ENCODE peak calls at places on chromosomes 4 and X, in nine cellular contexts. D is hepatocyte; Z is neuronal stem cell; Y is spleen; T is upper lobe of right lung; C is HAP-1; M is CD8-positive, alpha-beta memory T cell; N is mesendoderm; L is aorta. A is an unnamed sample.
A peak's percentile ranks its signal among the peaks of the same experiment; 100 is the strongest.

GRCh38 chr4:115484479-115484878 is 371.1 kb upstream of the NDST4 start:
- DNase-seq in D (no peak), Z (no peak), Y (no peak), T (no peak), C (no peak), M (no peak), N (no peak), L (no peak), A (no peak)

GRCh38 chr4:180380733-180381132 is 1862.5 kb upstream of the TENM3 start:
- DNase-seq in D (no peak), Z (no peak), Y (no peak), T (no peak), C (no peak), M (no peak), N (no peak), L (no peak), A (peak; percentile 52)

GRCh38 chrX:15854080-15854655 is 445 bp downstream of the AP1S2 start:
- DNase-seq in D (peak; percentile 79), Z (peak; percentile 51), Y (peak; percentile 94), T (peak; percentile 78), C (peak; percentile 75), M (peak; percentile 59), N (peak; percentile 51), L (peak; percentile 75), A (no peak)

GRCh38 chrX:48648299-48648698 is 35.3 kb upstream of the WAS start:
- DNase-seq in D (peak; percentile 37), Z (no peak), Y (peak; percentile 73), T (no peak), C (peak; percentile 33), M (peak; percentile 37), N (peak; percentile 37), L (no peak), A (peak; percentile 10)

GRCh38 chr4:161762796-161763195 is 401.0 kb downstream of the FSTL5 start:
- DNase-seq in D (no peak), Z (no peak), Y (no peak), T (no peak), C (no peak), M (no peak), N (no peak), L (no peak), A (peak; percentile 32)

GRCh38 chr4:74625981-74626380 is 168.3 kb downstream of the BTC start:
- DNase-seq in D (no peak), Z (no peak), Y (no peak), T (no peak), C (no peak), M (no peak), N (no peak), L (no peak), A (no peak)

GRCh38 chr4:153005914-153006381 is 69.8 kb downstream of the FHDC1 start:
- DNase-seq in D (no peak), Z (no peak), Y (peak; percentile 77), T (peak; percentile 40), C (peak; percentile 12), M (no peak), N (no peak), L (no peak), A (no peak)

GRCh38 chr4:57119054-57119651 is 9.0 kb upstream of the IGFBP7 start:
- DNase-seq in D (peak; percentile 53), Z (no peak), Y (no peak), T (peak; percentile 55), C (no peak), M (no peak), N (no peak), L (peak; percentile 79), A (no peak)

GRCh38 chr4:188372856-188373255 is 233.6 kb downstream of the TRIML1 start:
- DNase-seq in D (peak; percentile 80), Z (no peak), Y (no peak), T (no peak), C (peak; percentile 14), M (no peak), N (peak; percentile 92), L (no peak), A (no peak)

GRCh38 chr4:140720387-140721087 is 35.6 kb downstream of the TBC1D9 start:
- DNase-seq in D (no peak), Z (no peak), Y (peak; percentile 71), T (no peak), C (no peak), M (no peak), N (no peak), L (no peak), A (no peak)
- H3K4me3 ChIP-seq in D (no peak overlapping the region), Z (no peak overlapping the region), Y (peak overlapping the region; percentile 19), T (peak overlapping the region; percentile 34), C (no peak overlapping the region), M (no peak overlapping the region), N (no peak overlapping the region), L (no peak overlapping the region), A (no peak overlapping the region)

DNA sequence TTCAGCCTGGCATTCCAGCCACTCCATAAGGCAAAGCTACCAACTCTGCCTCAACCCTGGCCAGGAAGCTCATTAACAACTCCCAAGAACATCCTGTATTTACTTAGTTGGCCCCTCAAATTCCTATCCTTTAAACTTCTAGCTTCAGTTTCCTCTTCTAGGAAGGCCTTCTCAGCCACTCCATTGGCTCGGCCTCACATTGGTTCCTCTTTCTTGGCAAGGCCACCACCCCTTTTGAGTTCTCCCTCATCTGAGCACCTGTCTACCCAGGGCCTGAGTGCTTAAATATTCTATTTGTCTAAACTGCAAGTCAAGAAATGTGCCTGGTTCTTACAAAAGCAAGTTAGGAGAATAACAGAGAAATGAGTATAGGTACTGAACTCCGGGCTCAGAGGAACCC is 10.0 kb downstream of the SMC1A start:
- DNase-seq in D (no peak), Z (no peak), Y (no peak), T (no peak), C (no peak), M (no peak), N (no peak), L (no peak), A (no peak)
- H3K36me3 ChIP-seq in D (no peaks in the 10 kb centered on the region), Z (peaks cover 76% of the 10 kb centered on the region), Y (peaks cover 82% of the 10 kb centered on the region), T (peaks cover 56% of the 10 kb centered on the region), C (peaks cover 83% of the 10 kb centered on the region), M (peaks cover 31% of the 10 kb centered on the region), N (peaks cover 11% of the 10 kb centered on the region), L (no peaks in the 10 kb centered on the region), A (peaks cover 2% of the 10 kb centered on the region)

GRCh38 chr4:1576961-1577814 is 106.9 kb downstream of the FAM53A start:
- DNase-seq in D (no peak), Z (no peak), Y (peak; percentile 78), T (no peak), C (no peak), M (no peak), N (no peak), L (peak; percentile 45), A (no peak)

GRCh38 chr4:1576200-1576960 is 107.7 kb downstream of the FAM53A start:
- DNase-seq in D (no peak), Z (no peak), Y (peak; percentile 74), T (no peak), C (no peak), M (no peak), N (no peak), L (peak; percentile 45), A (no peak)

GRCh38 chr4:1574601-1575417 is 109.3 kb downstream of the FAM53A start:
- DNase-seq in D (no peak), Z (no peak), Y (peak; percentile 76), T (no peak), C (no peak), M (no peak), N (no peak), L (peak; percentile 42), A (no peak)

GRCh38 chr4:1573830-1574459 is 110.2 kb downstream of the FAM53A start:
- DNase-seq in D (no peak), Z (no peak), Y (peak; percentile 54), T (no peak), C (no peak), M (no peak), N (no peak), L (peak; percentile 12), A (no peak)

GRCh38 chr4:1575418-1576199 is 108.5 kb downstream of the FAM53A start:
- DNase-seq in D (no peak), Z (no peak), Y (peak; percentile 67), T (no peak), C (no peak), M (no peak), N (no peak), L (peak; percentile 34), A (no peak)
- H3K27me3 ChIP-seq in D (peaks cover 13% of the 10 kb centered on the region), Z (no peaks in the 10 kb centered on the region), Y (no peaks in the 10 kb centered on the region), T (no peaks in the 10 kb centered on the region), C (no peaks in the 10 kb centered on the region), M (no peaks in the 10 kb centered on the region), N (no peaks in the 10 kb centered on the region), L (no peaks in the 10 kb centered on the region), A (peaks cover 51% of the 10 kb centered on the region)

GRCh38 chr4:110184124-110184790 is 14.2 kb downstream of the ELOVL6 start:
- DNase-seq in D (no peak), Z (no peak), Y (no peak), T (no peak), C (no peak), M (no peak), N (peak; percentile 92), L (no peak), A (no peak)
- H3K4me3 ChIP-seq in D (no peak overlapping the region), Z (no peak overlapping the region), Y (no peak overlapping the region), T (no peak overlapping the region), C (no peak overlapping the region), M (no peak overlapping the region), N (no peak overlapping the region), L (no peak overlapping the region), A (no peak overlapping the region)

GRCh38 chrX:129782706-129783105 is 3.0 kb downstream of the SASH3 start:
- DNase-seq in D (no peak), Z (no peak), Y (no peak), T (no peak), C (no peak), M (no peak), N (no peak), L (no peak), A (no peak)

GRCh38 chrX:129783176-129783776 is 3.5 kb downstream of the SASH3 start:
- DNase-seq in D (no peak), Z (no peak), Y (no peak), T (no peak), C (no peak), M (no peak), N (no peak), L (no peak), A (no peak)

GRCh38 chrX:129786210-129786651 is 6.5 kb downstream of the SASH3 start:
- DNase-seq in D (no peak), Z (no peak), Y (no peak), T (no peak), C (no peak), M (no peak), N (no peak), L (no peak), A (no peak)

GRCh38 chrX:129787336-129788055 is 7.7 kb downstream of the SASH3 start:
- DNase-seq in D (no peak), Z (no peak), Y (no peak), T (no peak), C (no peak), M (no peak), N (peak; percentile 35), L (no peak), A (no peak)

DNA sequence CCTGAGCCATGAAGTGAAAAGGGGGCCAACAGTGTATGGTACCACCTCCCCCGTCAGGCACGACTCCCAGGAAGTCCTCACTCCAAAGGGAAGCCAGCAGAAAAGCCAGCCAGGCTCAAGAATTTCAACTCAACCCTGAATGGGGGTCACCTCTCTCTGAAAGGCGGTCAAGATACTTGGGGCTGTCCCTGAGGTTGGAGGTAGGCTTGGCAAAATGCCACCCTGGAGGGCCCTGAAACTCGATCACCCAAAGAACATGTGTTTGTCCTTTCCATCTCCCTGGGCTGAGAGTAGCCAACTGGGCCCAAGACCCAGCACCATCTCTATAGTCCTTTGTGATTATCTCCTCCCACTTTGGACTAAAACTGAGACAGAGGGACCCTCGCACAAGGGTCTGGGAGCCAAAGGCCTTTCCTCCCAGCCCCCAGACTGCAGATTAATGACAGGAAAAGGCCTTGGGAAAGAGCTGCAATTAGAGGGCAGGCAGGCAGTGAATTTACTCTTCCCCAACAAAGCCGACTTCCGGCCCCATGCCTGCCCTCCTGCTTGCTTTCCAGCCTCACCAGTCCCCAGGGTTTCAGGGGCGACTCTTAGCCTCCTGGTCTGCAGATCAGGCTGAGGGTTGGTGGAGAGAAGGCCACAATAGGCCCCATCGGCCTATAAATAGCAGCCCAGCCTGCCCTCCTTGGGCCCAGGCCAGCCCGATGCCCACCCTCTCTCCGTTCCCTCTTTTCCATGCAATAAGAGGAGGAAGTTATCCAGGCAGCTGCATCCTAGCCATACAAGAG is 5.6 kb downstream of the SASH3 start:
- DNase-seq in D (no peak), Z (no peak), Y (no peak), T (no peak), C (no peak), M (no peak), N (no peak), L (no peak), A (no peak)
- H3K36me3 ChIP-seq in D (no peaks in the 10 kb centered on the region), Z (no peaks in the 10 kb centered on the region), Y (peaks cover 26% of the 10 kb centered on the region), T (no peaks in the 10 kb centered on the region), C (no peaks in the 10 kb centered on the region), M (peaks cover 30% of the 10 kb centered on the region), N (no peaks in the 10 kb centered on the region), L (no peaks in the 10 kb centered on the region), A (no peaks in the 10 kb centered on the region)

A was measured in kidney epithelial cell.